ENCODE peak calls at places on chromosomes 5 and 9, in eight cellular contexts. G, J, W, C, A, Q, T and H are unnamed samples.

GRCh38 chr5:154627711-154628678 is 127.2 kb upstream of the LARP1 start:
- DNase-seq in G (no peak), J (no peak), W (peak), C (peak), A (no peak), Q (no peak), T (no peak), H (no peak)

GRCh38 chr5:34554656-34555055 is 101.5 kb upstream of the RAI14 start:
- DNase-seq in G (no peak), J (no peak), W (no peak), C (no peak), A (no peak), Q (no peak), T (no peak), H (no peak)

GRCh38 chr5:139474815-139475791 is 4.3 kb downstream of the SMIM33 start:
- DNase-seq in G (no peak), J (no peak), W (peak), C (peak), A (peak), Q (no peak), T (no peak), H (no peak)

GRCh38 chr9:130872912-130873503 is 23.6 kb downstream of the QRFP start:
- DNase-seq in G (no peak), J (no peak), W (no peak), C (peak), A (no peak), Q (peak), T (no peak), H (no peak)

GRCh38 chr9:113155911-113156559 is 5.2 kb downstream of the SLC31A2 start:
- DNase-seq in G (no peak), J (no peak), W (no peak), C (no peak), A (no peak), Q (no peak), T (no peak), H (no peak)

GRCh38 chr5:77925503-77925902 is 149.4 kb upstream of the TBCA start:
- DNase-seq in G (no peak), J (no peak), W (no peak), C (no peak), A (no peak), Q (no peak), T (no peak), H (no peak)

GRCh38 chr9:120650352-120650751 is 63.9 kb downstream of the MEGF9 start:
- DNase-seq in G (no peak), J (no peak), W (peak), C (no peak), A (peak), Q (no peak), T (no peak), H (no peak)

GRCh38 chr5:58459276-58459859 is 518 bp downstream of the PLK2 start:
- DNase-seq in G (peak), J (no peak), W (no peak), C (peak), A (no peak), Q (peak), T (no peak), H (no peak)

GRCh38 chr5:144087576-144087975 is 82.9 kb downstream of the YIPF5 start:
- DNase-seq in G (no peak), J (no peak), W (no peak), C (no peak), A (no peak), Q (no peak), T (no peak), H (no peak)

GRCh38 chr5:60354322-60354721 is 345.6 kb downstream of the DEPDC1B start:
- DNase-seq in G (no peak), J (no peak), W (no peak), C (no peak), A (no peak), Q (no peak), T (no peak), H (no peak)

GRCh38 chr5:159905496-159905895 is 10.8 kb upstream of the ADRA1B start:
- DNase-seq in G (no peak), J (no peak), W (peak), C (peak), A (peak), Q (no peak), T (peak), H (no peak)

GRCh38 chr9:79565245-79565644 is 6.5 kb upstream of the TLE4 start:
- DNase-seq in G (no peak), J (no peak), W (no peak), C (no peak), A (peak), Q (no peak), T (no peak), H (peak)

GRCh38 chr5:72427016-72427415 is 80.2 kb downstream of the ZNF366 start:
- DNase-seq in G (no peak), J (no peak), W (no peak), C (no peak), A (no peak), Q (no peak), T (no peak), H (no peak)

GRCh38 chr9:111965566-111966019 is 69.0 kb downstream of the UGCG start:
- DNase-seq in G (no peak), J (no peak), W (peak), C (peak), A (peak), Q (no peak), T (peak), H (no peak)

GRCh38 chr9:20441704-20442423 is 180.4 kb downstream of the MLLT3 start:
- DNase-seq in G (no peak), J (no peak), W (no peak), C (peak), A (no peak), Q (no peak), T (no peak), H (no peak)

GRCh38 chr5:40381676-40382363 is 297.9 kb upstream of the PTGER4 start:
- DNase-seq in G (no peak), J (no peak), W (peak), C (no peak), A (peak), Q (no peak), T (no peak), H (no peak)

GRCh38 chr9:133953976-133954709 is 38.0 kb downstream of the VAV2 start:
- DNase-seq in G (peak), J (no peak), W (no peak), C (no peak), A (no peak), Q (no peak), T (no peak), H (peak)

GRCh38 chr9:109640232-109641078 is 139.5 kb upstream of the PALM2AKAP2 start:
- DNase-seq in G (peak), J (peak), W (no peak), C (peak), A (peak), Q (peak), T (peak), H (no peak)

GRCh38 chr5:1636981-1637638 is 113.3 kb upstream of the LPCAT1 start:
- DNase-seq in G (no peak), J (no peak), W (no peak), C (no peak), A (no peak), Q (no peak), T (no peak), H (no peak)

GRCh38 chr5:122153230-122153629 is 23.9 kb downstream of the ZNF474 start:
- DNase-seq in G (no peak), J (no peak), W (peak), C (peak), A (peak), Q (no peak), T (no peak), H (no peak)

GRCh38 chr5:64331597-64332277 is 166.1 kb downstream of the RNF180 start:
- DNase-seq in G (peak), J (peak), W (no peak), C (no peak), A (no peak), Q (peak), T (no peak), H (no peak)

GRCh38 chr9:21311888-21312287 is 6.8 kb upstream of the IFNA5 start:
- DNase-seq in G (no peak), J (no peak), W (no peak), C (no peak), A (no peak), Q (no peak), T (no peak), H (no peak)

GRCh38 chr5:94977437-94977836 is 307.5 kb downstream of the MCTP1 start:
- DNase-seq in G (no peak), J (no peak), W (no peak), C (no peak), A (no peak), Q (no peak), T (no peak), H (no peak)

GRCh38 chr5:170896779-170897178 is 35.0 kb downstream of the RANBP17 start:
- DNase-seq in G (peak), J (no peak), W (peak), C (peak), A (no peak), Q (no peak), T (peak), H (no peak)

GRCh38 chr9:81538929-81539716 is 150.2 kb downstream of the TLE1 start:
- DNase-seq in G (no peak), J (no peak), W (no peak), C (no peak), A (no peak), Q (no peak), T (no peak), H (no peak)

GRCh38 chr9:137317979-137318511 is 16.0 kb upstream of the NRARP start:
- DNase-seq in G (no peak), J (no peak), W (no peak), C (no peak), A (no peak), Q (peak), T (no peak), H (no peak)

GRCh38 chr9:137319434-137319975 is 17.4 kb upstream of the NRARP start:
- DNase-seq in G (no peak), J (no peak), W (no peak), C (no peak), A (no peak), Q (peak), T (no peak), H (no peak)

GRCh38 chr9:137319976-137320551 is 18.0 kb upstream of the NRARP start:
- DNase-seq in G (no peak), J (no peak), W (no peak), C (no peak), A (no peak), Q (peak), T (no peak), H (no peak)

GRCh38 chr9:137318565-137318964 is 16.5 kb upstream of the NRARP start:
- DNase-seq in G (no peak), J (no peak), W (no peak), C (no peak), A (no peak), Q (no peak), T (no peak), H (no peak)

DNA sequence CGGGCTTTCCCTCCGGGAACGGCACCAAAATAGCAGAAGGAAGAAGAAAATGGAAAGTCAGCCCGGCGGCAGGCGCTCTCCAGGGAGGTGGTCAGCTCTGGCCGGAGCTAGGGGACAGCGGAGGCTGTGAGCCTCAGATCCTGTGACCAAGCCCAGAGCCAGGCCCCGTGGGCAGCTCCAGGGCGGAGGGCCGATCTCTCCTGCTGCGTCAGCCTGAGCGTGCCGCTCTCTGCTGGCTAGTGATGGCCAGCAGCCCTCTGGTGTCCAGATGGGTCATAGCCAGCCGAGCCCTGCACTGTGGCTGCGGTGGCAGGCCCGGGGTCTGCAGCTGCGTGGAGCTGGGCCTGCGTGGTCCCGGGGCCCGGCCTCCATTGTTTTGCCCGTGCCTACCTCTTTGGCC is 16.9 kb upstream of the NRARP start:
- DNase-seq in G (peak), J (no peak), W (peak), C (no peak), A (no peak), Q (peak), T (peak), H (no peak)
- TF ChIP-seq CTCF in G (peak), J (peak), W (peak), C (no peak), A (no peak), Q (peak), T (peak), H (no peak)

GRCh38 chr5:119382167-119382566 is 26.3 kb downstream of the TNFAIP8 start:
- DNase-seq in G (no peak), J (no peak), W (no peak), C (no peak), A (no peak), Q (no peak), T (no peak), H (no peak)

GRCh38 chr5:119387900-119388618 is 32.2 kb downstream of the TNFAIP8 start:
- DNase-seq in G (no peak), J (no peak), W (no peak), C (no peak), A (peak), Q (no peak), T (no peak), H (no peak)

GRCh38 chr5:119383008-119383407 is 27.2 kb downstream of the TNFAIP8 start:
- DNase-seq in G (no peak), J (no peak), W (no peak), C (no peak), A (no peak), Q (no peak), T (no peak), H (no peak)

GRCh38 chr5:119386945-119387344 is 31.1 kb downstream of the TNFAIP8 start:
- DNase-seq in G (no peak), J (peak), W (peak), C (peak), A (peak), Q (no peak), T (peak), H (no peak)

DNA sequence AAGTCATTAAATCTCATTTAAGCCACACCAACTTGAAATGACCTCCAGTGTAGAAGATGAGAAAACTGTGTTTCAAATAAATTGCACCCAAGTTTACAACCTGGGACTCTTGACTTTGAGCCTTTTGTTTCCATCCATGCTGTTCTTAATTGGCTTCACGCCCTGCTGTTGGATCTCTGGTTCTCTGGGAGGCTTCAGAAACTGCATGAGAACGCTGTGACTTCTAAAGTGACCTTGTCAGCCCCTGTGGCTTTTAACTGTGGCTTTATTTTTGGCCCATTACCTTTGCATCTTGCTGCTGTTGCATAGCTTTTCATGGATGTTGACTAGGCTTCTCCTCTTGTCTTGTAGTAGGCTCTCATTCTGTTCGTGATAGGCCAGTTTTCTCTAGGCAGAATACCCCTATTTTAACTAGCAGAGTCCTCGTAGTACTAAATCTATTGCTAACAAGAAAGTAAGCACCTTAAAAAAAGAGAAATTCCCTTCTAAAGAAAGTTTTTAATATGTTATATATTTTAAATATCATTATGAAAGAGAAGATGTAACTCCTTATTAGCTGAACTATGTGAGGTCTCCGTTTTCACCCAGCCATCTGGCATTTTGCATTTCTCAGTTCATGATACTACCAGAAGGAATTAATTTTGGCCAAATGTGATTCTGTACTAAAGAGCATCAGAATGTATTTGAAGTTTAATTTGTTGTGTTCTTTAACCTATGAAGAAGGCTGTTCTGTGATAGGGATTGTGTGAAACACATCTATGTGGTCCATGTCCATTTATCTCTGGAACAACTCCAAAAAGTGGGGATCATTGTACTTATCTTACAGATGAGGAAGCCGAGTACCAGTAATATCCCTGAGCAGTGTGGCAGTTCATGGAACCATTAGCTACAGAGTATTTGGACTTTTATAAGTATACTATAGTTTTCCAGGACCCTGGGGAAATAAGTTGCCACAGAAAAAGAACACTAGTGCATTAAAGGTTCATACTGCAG is 29.6 kb downstream of the TNFAIP8 start:
- DNase-seq in G (no peak), J (no peak), W (no peak), C (no peak), A (no peak), Q (no peak), T (no peak), H (no peak)
- H3K4me3 ChIP-seq in G (no peak), J (no peak), W (no peak), C (no peak), A (no peak), Q (no peak), T (no peak), H (no peak)

GRCh38 chr9:114294664-114295063 is 28.2 kb upstream of the ORM1 start:
- DNase-seq in G (no peak), J (no peak), W (no peak), C (no peak), A (no peak), Q (no peak), T (no peak), H (no peak)
- TF ChIP-seq CTCF in G (no peak), J (no peak), W (no peak), C (no peak), A (no peak), Q (no peak), T (no peak), H (no peak)

GRCh38 chr9:125759812-125760134 is 12.6 kb downstream of the PBX3 start:
- DNase-seq in G (no peak), J (no peak), W (no peak), C (peak), A (no peak), Q (no peak), T (no peak), H (no peak)

GRCh38 chr9:125757834-125758233 is 10.7 kb downstream of the PBX3 start:
- DNase-seq in G (no peak), J (no peak), W (no peak), C (no peak), A (no peak), Q (no peak), T (no peak), H (no peak)

GRCh38 chr9:125761685-125762084 is 14.5 kb downstream of the PBX3 start:
- DNase-seq in G (no peak), J (no peak), W (no peak), C (no peak), A (no peak), Q (no peak), T (no peak), H (no peak)

GRCh38 chr9:125760537-125760936 is 13.4 kb downstream of the PBX3 start:
- DNase-seq in G (no peak), J (no peak), W (no peak), C (no peak), A (no peak), Q (no peak), T (no peak), H (no peak)

DNA sequence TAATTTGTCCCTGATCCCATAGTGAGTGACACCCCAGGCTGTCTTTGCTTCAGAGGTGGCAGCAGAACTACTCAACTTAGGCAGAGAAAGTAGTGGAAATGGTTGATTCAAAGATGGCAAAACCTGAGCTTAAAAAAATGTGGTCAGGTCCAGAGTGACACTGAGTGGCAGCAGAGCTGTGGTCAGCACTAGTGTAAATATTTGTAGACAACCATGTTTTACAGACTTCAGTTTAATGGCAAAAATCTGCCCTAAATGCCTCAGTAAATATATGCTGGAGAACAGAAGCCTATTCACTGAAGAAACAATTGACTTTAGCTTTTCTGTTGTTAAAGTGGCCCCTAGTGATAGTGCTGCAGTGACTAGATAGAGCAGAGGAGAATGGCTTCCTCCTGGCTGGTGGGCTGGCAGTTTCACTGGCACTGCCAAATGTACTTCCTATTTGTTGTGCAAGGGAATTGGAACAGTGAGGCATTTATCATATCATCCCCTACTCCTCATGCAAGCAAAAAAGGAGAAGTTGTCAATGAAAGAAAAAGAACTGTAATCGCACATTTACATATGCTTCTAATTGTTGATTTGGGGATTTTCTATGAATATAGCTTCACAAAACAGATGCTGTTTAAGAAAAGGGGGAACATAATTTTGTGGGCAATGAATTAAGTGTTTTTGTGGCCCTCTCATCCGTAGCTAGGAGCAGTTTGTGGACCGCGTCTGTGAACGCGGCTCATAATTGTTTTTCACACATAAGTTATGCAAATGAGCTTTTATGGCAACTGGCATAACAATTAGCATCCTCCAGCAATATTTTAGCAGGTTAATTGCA is 12.0 kb downstream of the PBX3 start:
- DNase-seq in G (peak), J (no peak), W (no peak), C (peak), A (no peak), Q (peak), T (no peak), H (no peak)
- H3K4me3 ChIP-seq in G (peak), J (peak), W (no peak), C (peak), A (no peak), Q (peak), T (no peak), H (peak)

GRCh38 chr9:116166713-116167112 is 13.1 kb downstream of the PAPPA start:
- DNase-seq in G (no peak), J (no peak), W (no peak), C (no peak), A (no peak), Q (no peak), T (no peak), H (no peak)
- TF ChIP-seq CTCF in G (no peak), J (no peak), W (peak), C (peak), A (peak), Q (peak), T (peak), H (no peak)

DNA sequence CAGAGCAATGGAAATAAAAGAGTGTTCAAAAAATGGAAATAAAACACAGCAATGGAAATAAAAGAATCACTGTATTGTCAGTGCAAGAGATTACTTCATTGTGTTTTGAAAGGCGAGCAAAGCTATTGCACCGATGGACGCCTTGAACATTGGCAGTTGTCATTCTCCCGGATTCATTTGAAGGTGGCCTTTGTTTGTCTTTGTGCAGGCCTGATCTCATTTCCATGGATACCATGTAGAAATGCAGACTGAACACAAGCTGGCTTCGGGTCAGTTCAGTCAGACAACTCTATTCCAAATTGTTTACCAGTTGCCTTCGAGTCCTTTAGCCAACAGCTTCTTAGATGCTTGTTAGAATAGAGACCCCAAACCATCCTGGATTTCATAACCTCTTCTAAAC is 8.3 kb downstream of the ITGA2 start:
- DNase-seq in G (no peak), J (no peak), W (no peak), C (no peak), A (no peak), Q (no peak), T (no peak), H (no peak)
- H3K4me3 ChIP-seq in G (no peak), J (no peak), W (no peak), C (no peak), A (no peak), Q (no peak), T (no peak), H (no peak)